ENCODE peak calls at places on chromosomes 3 and 15, in four cellular contexts. One of them, this sample, is unnamed.

GRCh38 chr3:189160519-189161309 is 11.1 kb upstream of the TPRG1 start:
- DNase-seq in lower leg skin: no peak
- DNase-seq in ascending aorta: no peak
- DNase-seq in choroid plexus epithelial cell: no peak
- DNase-seq in this sample: no peak

GRCh38 chr15:85788796-85789495 is 5.8 kb downstream of the KLHL25 start:
- DNase-seq in ascending aorta: no peak
- DNase-seq in lower leg skin: no peak
- DNase-seq in choroid plexus epithelial cell: no peak
- DNase-seq in this sample: no peak

GRCh38 chr3:101780661-101781060 is 1.6 kb downstream of the NXPE3 start:
- DNase-seq in lower leg skin: no peak
- DNase-seq in choroid plexus epithelial cell: peak; percentile 77
- DNase-seq in ascending aorta: no peak
- DNase-seq in this sample: no peak

GRCh38 chr3:11944052-11944673 is 60.0 kb upstream of the SYN2 start:
- DNase-seq in choroid plexus epithelial cell: peak; percentile 50
- DNase-seq in lower leg skin: peak; percentile 54
- DNase-seq in ascending aorta: no peak
- DNase-seq in this sample: no peak

GRCh38 chr3:193836918-193837317 is 243.9 kb downstream of the OPA1 start:
- DNase-seq in ascending aorta: no peak
- DNase-seq in choroid plexus epithelial cell: no peak
- DNase-seq in lower leg skin: peak; percentile 20
- DNase-seq in this sample: no peak

GRCh38 chr15:63232943-63233342 is 43.5 kb downstream of the RAB8B start:
- DNase-seq in ascending aorta: no peak
- DNase-seq in lower leg skin: no peak
- DNase-seq in choroid plexus epithelial cell: peak; percentile 77
- DNase-seq in this sample: no peak

GRCh38 chr15:69544349-69545113 is 91.9 kb downstream of the RPLP1 start:
- DNase-seq in choroid plexus epithelial cell: no peak
- DNase-seq in lower leg skin: no peak
- DNase-seq in ascending aorta: no peak
- DNase-seq in this sample: no peak

GRCh38 chr3:66276705-66277274 is 56.0 kb downstream of the SLC25A26 start:
- DNase-seq in lower leg skin: no peak
- DNase-seq in choroid plexus epithelial cell: peak; percentile 91
- DNase-seq in ascending aorta: peak; percentile 81
- DNase-seq in this sample: peak; percentile 23

GRCh38 chr3:124032351-124032880 is 40.5 kb upstream of the ROPN1 start:
- DNase-seq in lower leg skin: no peak
- DNase-seq in ascending aorta: peak; percentile 80
- DNase-seq in choroid plexus epithelial cell: peak; percentile 39
- DNase-seq in this sample: peak; percentile 65

GRCh38 chr15:56732135-56732880 is 1.0 kb downstream of the ZNF280D start:
- DNase-seq in lower leg skin: no peak
- DNase-seq in ascending aorta: no peak
- DNase-seq in choroid plexus epithelial cell: peak; percentile 80
- DNase-seq in this sample: no peak

GRCh38 chr3:73254062-73254461 is 192.6 kb downstream of the EBLN2 start:
- DNase-seq in lower leg skin: no peak
- DNase-seq in ascending aorta: no peak
- DNase-seq in choroid plexus epithelial cell: no peak
- DNase-seq in this sample: no peak

GRCh38 chr3:31408720-31409119 is 124.0 kb upstream of the STT3B start:
- DNase-seq in lower leg skin: no peak
- DNase-seq in choroid plexus epithelial cell: no peak
- DNase-seq in ascending aorta: no peak
- DNase-seq in this sample: no peak

GRCh38 chr3:42572278-42572677 is 9.5 kb downstream of the SEC22C start:
- DNase-seq in choroid plexus epithelial cell: peak; percentile 54
- DNase-seq in ascending aorta: no peak
- DNase-seq in lower leg skin: no peak
- DNase-seq in this sample: no peak

GRCh38 chr3:128316456-128316855 is 150.2 kb downstream of the DNAJB8 start:
- DNase-seq in ascending aorta: peak; percentile 49
- DNase-seq in lower leg skin: peak; percentile 87
- DNase-seq in choroid plexus epithelial cell: peak; percentile 45
- DNase-seq in this sample: peak; percentile 71

GRCh38 chr15:40832903-40833302 is 4.4 kb upstream of the PPP1R14D start:
- DNase-seq in ascending aorta: no peak
- DNase-seq in choroid plexus epithelial cell: no peak
- DNase-seq in lower leg skin: no peak
- DNase-seq in this sample: no peak

GRCh38 chr15:59290311-59291213 is 82.1 kb downstream of the MYO1E start:
- DNase-seq in ascending aorta: no peak
- DNase-seq in choroid plexus epithelial cell: no peak
- DNase-seq in lower leg skin: no peak
- DNase-seq in this sample: no peak

GRCh38 chr3:53944019-53944418 is 52.4 kb upstream of the SELENOK start:
- DNase-seq in choroid plexus epithelial cell: no peak
- DNase-seq in ascending aorta: no peak
- DNase-seq in lower leg skin: no peak
- DNase-seq in this sample: no peak

GRCh38 chr3:56254835-56255234 is 213.4 kb downstream of the ERC2 start:
- DNase-seq in choroid plexus epithelial cell: peak; percentile 25
- DNase-seq in lower leg skin: no peak
- DNase-seq in ascending aorta: no peak
- DNase-seq in this sample: no peak

GRCh38 chr3:174613173-174613572 is 246.0 kb upstream of the NAALADL2 start:
- DNase-seq in choroid plexus epithelial cell: no peak
- DNase-seq in ascending aorta: no peak
- DNase-seq in lower leg skin: no peak
- DNase-seq in this sample: no peak

GRCh38 chr3:43432462-43432861 is 146.1 kb downstream of the SNRK start:
- DNase-seq in ascending aorta: no peak
- DNase-seq in lower leg skin: no peak
- DNase-seq in choroid plexus epithelial cell: no peak
- DNase-seq in this sample: no peak

GRCh38 chr3:172608575-172608974 is 85.3 kb upstream of the TNFSF10 start:
- DNase-seq in lower leg skin: no peak
- DNase-seq in ascending aorta: no peak
- DNase-seq in choroid plexus epithelial cell: no peak
- DNase-seq in this sample: no peak

GRCh38 chr3:148615385-148615784 is 82.3 kb upstream of the AGTR1 start:
- DNase-seq in ascending aorta: no peak
- DNase-seq in choroid plexus epithelial cell: no peak
- DNase-seq in lower leg skin: no peak
- DNase-seq in this sample: no peak

GRCh38 chr3:43425829-43426228 is 139.5 kb downstream of the SNRK start:
- DNase-seq in choroid plexus epithelial cell: no peak
- DNase-seq in lower leg skin: no peak
- DNase-seq in ascending aorta: no peak
- DNase-seq in this sample: no peak

GRCh38 chr3:49869525-49870126 is at the start of gene CAMKV:
- DNase-seq in ascending aorta: no peak
- DNase-seq in lower leg skin: no peak
- DNase-seq in choroid plexus epithelial cell: no peak
- DNase-seq in this sample: no peak

GRCh38 chr15:39413558-39413957 is 167.3 kb upstream of the THBS1 start:
- DNase-seq in choroid plexus epithelial cell: no peak
- DNase-seq in lower leg skin: no peak
- DNase-seq in ascending aorta: no peak
- DNase-seq in this sample: no peak

GRCh38 chr3:146124141-146124801 is 36.7 kb downstream of the PLOD2 start:
- DNase-seq in choroid plexus epithelial cell: peak; percentile 63
- DNase-seq in lower leg skin: no peak
- DNase-seq in ascending aorta: no peak
- DNase-seq in this sample: no peak

GRCh38 chr3:161474139-161474538 is 22.5 kb upstream of the OTOL1 start:
- DNase-seq in lower leg skin: no peak
- DNase-seq in choroid plexus epithelial cell: peak; percentile 1
- DNase-seq in ascending aorta: no peak
- DNase-seq in this sample: no peak

GRCh38 chr15:84914351-84914750 is 29.9 kb downstream of the SLC28A1 start:
- DNase-seq in lower leg skin: no peak
- DNase-seq in choroid plexus epithelial cell: no peak
- DNase-seq in ascending aorta: no peak
- DNase-seq in this sample: peak; percentile 39

GRCh38 chr3:191412764-191413163 is 48.2 kb upstream of the PYDC2 start:
- DNase-seq in lower leg skin: no peak
- DNase-seq in choroid plexus epithelial cell: peak; percentile 90
- DNase-seq in ascending aorta: no peak
- DNase-seq in this sample: no peak

GRCh38 chr3:104425416-104425815 is 941.3 kb upstream of the ALCAM start:
- DNase-seq in ascending aorta: no peak
- DNase-seq in lower leg skin: no peak
- DNase-seq in choroid plexus epithelial cell: no peak
- DNase-seq in this sample: no peak

GRCh38 chr3:143526016-143526540 is 322.2 kb downstream of the SLC9A9 start:
- DNase-seq in choroid plexus epithelial cell: peak; percentile 56
- DNase-seq in ascending aorta: no peak
- DNase-seq in lower leg skin: no peak
- DNase-seq in this sample: no peak

GRCh38 chr3:143529018-143529478 is 319.2 kb downstream of the SLC9A9 start:
- DNase-seq in choroid plexus epithelial cell: peak; percentile 83
- DNase-seq in lower leg skin: no peak
- DNase-seq in ascending aorta: no peak
- DNase-seq in this sample: peak; percentile 39

GRCh38 chr3:143529778-143530177 is 318.5 kb downstream of the SLC9A9 start:
- DNase-seq in lower leg skin: no peak
- DNase-seq in ascending aorta: no peak
- DNase-seq in choroid plexus epithelial cell: no peak
- DNase-seq in this sample: no peak

GRCh38 chr3:143521803-143522202 is 326.5 kb downstream of the SLC9A9 start:
- DNase-seq in choroid plexus epithelial cell: no peak
- DNase-seq in lower leg skin: no peak
- DNase-seq in ascending aorta: no peak
- DNase-seq in this sample: no peak

DNA sequence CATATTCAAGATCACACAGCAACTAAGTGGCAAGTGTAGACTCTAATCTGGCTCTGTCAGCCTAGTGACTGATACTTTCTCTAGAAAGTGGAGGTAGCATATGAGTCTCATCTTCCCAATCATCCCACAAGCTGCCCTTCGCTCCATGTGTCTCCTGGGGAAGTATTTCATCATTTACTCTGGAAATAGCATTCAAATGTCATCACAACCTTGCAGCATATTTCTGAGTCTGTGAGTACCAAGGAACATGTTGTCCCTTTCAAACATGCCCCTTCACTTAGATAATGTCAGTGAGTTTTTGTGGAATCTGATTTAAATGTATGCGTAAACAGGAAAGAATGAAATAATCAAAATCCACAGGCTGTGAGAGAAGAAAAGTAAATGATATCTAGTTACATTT is 322.9 kb downstream of the SLC9A9 start:
- DNase-seq in ascending aorta: no peak
- DNase-seq in lower leg skin: no peak
- DNase-seq in choroid plexus epithelial cell: peak; percentile 94
- DNase-seq in this sample: no peak
- H3K4me3 ChIP-seq in ascending aorta: no peak overlapping the region
- H3K4me3 ChIP-seq in lower leg skin: no peak overlapping the region
- H3K4me3 ChIP-seq in choroid plexus epithelial cell: no peak overlapping the region
- H3K4me3 ChIP-seq in this sample: no peak overlapping the region

DNA sequence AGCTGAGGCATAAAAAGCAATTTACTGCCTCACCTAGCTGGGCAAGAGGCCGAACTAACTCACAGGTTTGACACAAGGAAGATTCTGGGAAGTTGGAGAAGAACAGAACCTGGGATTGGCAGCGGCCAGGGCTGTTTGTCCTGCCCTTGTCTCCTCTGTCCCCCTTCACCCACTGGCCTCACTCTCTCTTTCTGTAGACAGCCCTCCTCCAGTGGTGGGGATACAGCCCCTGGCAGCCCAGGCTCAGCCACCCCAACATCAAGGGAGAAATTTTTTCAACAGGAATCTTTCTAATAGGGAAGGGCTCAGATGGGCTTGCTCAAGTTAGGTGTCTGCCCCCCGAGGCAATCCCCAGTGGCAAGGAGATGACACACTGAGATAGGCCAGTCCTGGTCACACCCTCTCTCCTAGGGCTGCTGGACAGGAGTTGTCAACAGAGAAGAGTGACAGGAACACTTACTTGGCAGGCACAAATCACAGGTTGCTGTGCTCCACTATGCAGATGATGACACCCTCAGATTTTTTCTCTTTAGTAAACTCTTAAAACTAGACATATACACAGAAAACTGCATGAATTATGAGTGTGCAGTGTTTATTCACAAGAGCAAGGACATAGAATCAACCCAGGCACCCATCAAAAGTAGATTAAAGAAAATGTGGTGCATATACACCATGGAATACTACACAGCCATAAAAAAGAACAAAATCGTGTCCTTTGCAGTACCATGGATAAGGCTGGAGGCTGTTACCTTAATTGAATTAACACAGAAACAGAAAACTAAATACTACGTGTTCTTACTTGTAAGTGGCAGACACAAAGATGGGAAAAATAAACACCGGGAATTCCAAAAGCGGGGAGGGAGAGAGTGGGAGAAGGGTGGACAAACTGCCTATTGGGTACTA is 36.4 kb downstream of the PLA2G4D start:
- DNase-seq in choroid plexus epithelial cell: no peak
- DNase-seq in lower leg skin: peak; percentile 82
- DNase-seq in ascending aorta: no peak
- DNase-seq in this sample: no peak
- H3K4me3 ChIP-seq in choroid plexus epithelial cell: no peak overlapping the region
- H3K4me3 ChIP-seq in lower leg skin: no peak overlapping the region
- H3K4me3 ChIP-seq in ascending aorta: no peak overlapping the region
- H3K4me3 ChIP-seq in this sample: no peak overlapping the region

GRCh38 chr3:156551746-156552145 is 3.2 kb downstream of the SSR3 start:
- DNase-seq in choroid plexus epithelial cell: peak; percentile 86
- DNase-seq in ascending aorta: no peak
- DNase-seq in lower leg skin: no peak
- DNase-seq in this sample: no peak
- H3K4me3 ChIP-seq in choroid plexus epithelial cell: peak overlapping the region; percentile 17
- H3K4me3 ChIP-seq in ascending aorta: no peak overlapping the region
- H3K4me3 ChIP-seq in lower leg skin: no peak overlapping the region
- H3K4me3 ChIP-seq in this sample: no peak overlapping the region

GRCh38 chr15:101156509-101157159 is 95.2 kb downstream of the CHSY1 start:
- DNase-seq in lower leg skin: no peak
- DNase-seq in ascending aorta: no peak
- DNase-seq in choroid plexus epithelial cell: peak; percentile 52
- DNase-seq in this sample: no peak

GRCh38 chr15:101159096-101159935 is 92.5 kb downstream of the CHSY1 start:
- DNase-seq in choroid plexus epithelial cell: peak; percentile 44
- DNase-seq in ascending aorta: no peak
- DNase-seq in lower leg skin: no peak
- DNase-seq in this sample: no peak

GRCh38 chr15:101158166-101159095 is 93.4 kb downstream of the CHSY1 start:
- DNase-seq in ascending aorta: no peak
- DNase-seq in choroid plexus epithelial cell: no peak
- DNase-seq in lower leg skin: no peak
- DNase-seq in this sample: no peak

GRCh38 chr15:101156061-101156460 is 95.8 kb downstream of the CHSY1 start:
- DNase-seq in lower leg skin: no peak
- DNase-seq in choroid plexus epithelial cell: no peak
- DNase-seq in ascending aorta: no peak
- DNase-seq in this sample: no peak

DNA sequence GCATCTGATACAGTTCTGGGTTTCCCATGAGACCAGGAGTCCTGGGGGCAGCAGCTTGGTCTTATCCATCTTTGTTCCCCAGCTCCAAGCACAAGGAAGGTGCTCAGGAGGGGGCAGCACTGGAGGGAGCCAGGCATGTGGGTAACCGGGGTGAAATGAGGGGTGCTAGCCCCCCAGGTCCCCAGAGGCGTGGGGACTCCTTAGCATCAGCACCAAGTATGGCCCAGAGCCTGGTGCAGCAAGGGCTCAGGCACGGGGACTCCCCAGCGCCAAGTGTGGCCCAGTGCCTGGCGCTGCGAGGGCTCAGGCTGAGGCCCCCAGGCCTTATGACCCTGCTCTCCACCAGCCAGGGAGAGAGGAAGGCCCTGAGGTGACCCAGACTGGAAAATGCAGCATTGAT is 94.1 kb downstream of the CHSY1 start:
- DNase-seq in choroid plexus epithelial cell: no peak
- DNase-seq in lower leg skin: no peak
- DNase-seq in ascending aorta: no peak
- DNase-seq in this sample: no peak
- H3K4me3 ChIP-seq in choroid plexus epithelial cell: no peak overlapping the region
- H3K4me3 ChIP-seq in lower leg skin: no peak overlapping the region
- H3K4me3 ChIP-seq in ascending aorta: no peak overlapping the region
- H3K4me3 ChIP-seq in this sample: no peak overlapping the region